ENCODE peak calls at places on chromosomes 16 and 17, in five cellular contexts. B is ovary, Z is lung, A is AG04450, U is PC-9. K is an unnamed sample.

GRCh38 chr17:56994009-56994792 is 16.3 kb downstream of the SCPEP1 start:
- DNase-seq in B (no peak), Z (peak; percentile 41), A (no peak), U (peak; percentile 87), K (no peak)

GRCh38 chr16:81645303-81645702 is 133.8 kb upstream of the PLCG2 start:
- DNase-seq in B (no peak), Z (peak; percentile 63), A (peak; percentile 42), U (no peak), K (peak; percentile 54)

GRCh38 chr17:79393358-79394038 is 217.4 kb downstream of the RBFOX3 start:
- DNase-seq in B (peak; percentile 87), Z (peak; percentile 74), A (peak; percentile 6), U (no peak), K (no peak)

GRCh38 chr17:35089846-35090193 is 26.3 kb upstream of the RFFL start:
- DNase-seq in B (peak; percentile 23), Z (no peak), A (no peak), U (no peak), K (no peak)

GRCh38 chr17:55563363-55563762 is 52.1 kb upstream of the SMIM36 start:
- DNase-seq in B (no peak), Z (no peak), A (no peak), U (no peak), K (no peak)

GRCh38 chr17:44354582-44355309 is 8.9 kb downstream of the FAM171A2 start:
- DNase-seq in B (no peak), Z (no peak), A (no peak), U (no peak), K (no peak)

GRCh38 chr17:74566132-74566753 is 1.1 kb downstream of the CD300H start:
- DNase-seq in B (no peak), Z (no peak), A (no peak), U (no peak), K (no peak)

GRCh38 chr16:25747160-25747758 is 55.5 kb downstream of the HS3ST4 start:
- DNase-seq in B (no peak), Z (no peak), A (no peak), U (no peak), K (no peak)

GRCh38 chr17:14468858-14469257 is 168.0 kb downstream of the HS3ST3B1 start:
- DNase-seq in B (no peak), Z (no peak), A (no peak), U (no peak), K (no peak)
- H3K4me3 ChIP-seq in B (no peak overlapping the region), Z (no peak overlapping the region), A (no peak overlapping the region), U (no peak overlapping the region), K (no peak overlapping the region)

DNA sequence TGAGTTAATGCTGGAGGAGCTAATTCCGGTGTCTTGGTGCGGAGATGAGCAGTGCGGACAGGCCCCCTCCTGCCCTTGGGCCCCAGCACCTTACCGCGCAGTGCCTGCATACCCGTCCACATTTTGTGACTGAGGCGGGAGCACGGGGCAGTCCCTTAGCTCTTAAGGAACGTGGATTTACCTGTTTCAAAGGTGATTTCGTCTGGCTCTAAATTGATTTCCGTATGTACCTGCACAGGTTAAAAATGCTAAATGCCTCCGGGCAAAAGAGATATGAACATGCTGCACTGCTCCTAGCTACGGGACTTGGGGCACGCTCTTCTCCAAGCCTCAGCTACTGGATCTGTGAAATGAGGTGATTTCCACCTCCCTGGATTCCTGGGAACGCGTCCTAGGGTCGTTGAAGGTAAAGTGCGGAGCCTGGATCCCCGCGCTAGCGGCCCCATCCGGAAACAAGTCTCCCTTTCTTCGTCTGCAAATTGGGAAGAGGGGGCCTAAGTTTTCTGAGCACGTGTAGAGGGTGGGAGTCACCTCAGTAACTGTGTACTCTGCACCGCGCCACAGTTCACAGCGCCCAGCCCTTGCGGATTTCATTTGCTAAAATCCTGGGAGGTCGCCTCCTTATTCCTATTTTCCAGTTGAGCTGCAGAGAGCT is 669 bp upstream of the CRISPLD2 start:
- DNase-seq in B (no peak), Z (no peak), A (no peak), U (peak; percentile 88), K (no peak)
- H3K4me3 ChIP-seq in B (no peak overlapping the region), Z (no peak overlapping the region), A (peak overlapping the region; percentile 40), U (peak overlapping the region; percentile 59), K (peak overlapping the region; percentile 13)

DNA sequence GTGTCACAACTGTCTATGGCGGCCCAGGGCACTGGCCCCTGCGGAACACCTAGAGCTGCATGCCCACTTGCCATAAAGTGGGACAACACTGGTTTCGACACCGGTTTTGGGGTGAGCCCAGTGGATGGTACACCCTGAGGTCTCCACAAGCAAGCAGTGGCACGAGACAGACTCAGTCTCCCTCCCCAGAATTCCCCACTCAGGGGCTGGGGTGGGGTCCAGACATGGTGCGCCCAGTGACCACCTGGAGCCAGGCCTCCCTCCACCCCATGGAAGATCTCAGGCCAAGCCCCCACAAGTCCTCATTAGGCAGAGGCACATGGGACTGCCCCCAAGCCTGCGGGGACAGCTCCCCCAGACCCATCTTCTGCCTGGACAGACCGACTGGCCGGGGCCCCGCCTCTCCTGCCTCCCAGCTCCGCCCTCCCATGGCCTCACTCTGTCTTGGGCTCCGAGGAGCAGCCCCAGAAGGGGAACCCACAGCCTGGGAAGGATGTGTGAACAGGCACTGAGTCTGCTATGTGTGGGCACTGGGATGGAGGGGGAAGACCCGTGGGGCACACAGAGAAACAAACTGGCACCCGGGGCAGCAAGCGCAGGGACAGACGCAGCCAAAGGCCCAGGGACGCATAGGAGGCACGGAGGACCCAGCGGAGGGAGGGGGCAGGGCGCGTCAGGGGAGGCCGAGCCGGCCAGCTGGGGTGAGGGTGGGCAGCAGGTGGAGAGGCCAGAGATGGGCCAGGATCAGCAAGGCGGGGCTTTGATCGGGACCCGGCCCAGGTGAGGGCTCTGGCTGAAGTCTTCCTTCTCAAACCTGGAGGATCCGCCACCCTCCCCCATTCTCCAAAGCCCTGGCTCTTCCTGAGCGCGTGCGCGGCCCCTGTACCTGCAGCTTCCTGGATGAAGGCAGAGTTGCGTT is 2.8 kb downstream of the TEPSIN start:
- DNase-seq in B (no peak), Z (no peak), A (no peak), U (no peak), K (no peak)
- H3K4me3 ChIP-seq in B (no peak overlapping the region), Z (no peak overlapping the region), A (no peak overlapping the region), U (no peak overlapping the region), K (no peak overlapping the region)

DNA sequence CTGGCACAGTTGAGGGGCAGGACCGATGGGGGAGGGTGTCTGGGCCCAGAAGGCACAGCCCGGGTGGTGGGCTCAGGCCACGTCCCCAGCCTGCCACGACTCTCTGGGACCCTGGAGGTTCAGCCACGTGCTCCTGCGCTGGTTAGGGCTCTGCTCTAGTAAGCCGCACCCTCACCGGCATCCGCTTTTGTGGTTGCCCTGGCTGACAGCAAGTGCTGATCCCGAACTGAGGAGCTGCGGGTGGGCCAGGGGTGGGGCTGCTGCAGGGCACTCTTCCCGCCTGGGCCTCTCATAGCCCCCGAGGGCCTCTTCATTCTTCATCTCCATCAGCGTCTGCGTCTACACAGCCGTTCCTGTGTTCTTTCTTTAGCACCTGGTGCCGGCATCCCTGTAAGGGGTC is 25.0 kb downstream of the ZFPM1 start:
- DNase-seq in B (no peak), Z (no peak), A (no peak), U (no peak), K (no peak)
- H3K4me3 ChIP-seq in B (no peak overlapping the region), Z (no peak overlapping the region), A (no peak overlapping the region), U (no peak overlapping the region), K (no peak overlapping the region)